ENCODE peak calls at places on chromosome 17, in nine cellular contexts. L, W, R, U, X, E, Y, S and B are unnamed samples.

GRCh38 chr17:73644145-73645049 is at the start of gene SDK2:
- DNase-seq in R (no peak), W (no peak), Y (peak), L (peak), U (peak), E (peak), X (peak), S (no peak), B (no peak)

GRCh38 chr17:17822189-17822978 is 14.4 kb downstream of the SREBF1 start:
- DNase-seq in S (peak), W (no peak), Y (no peak), E (no peak), L (no peak), R (peak), U (no peak), X (peak), B (no peak)

GRCh38 chr17:63993368-63993990 is 4.7 kb upstream of the PRR29 start:
- DNase-seq in R (no peak), E (no peak), S (no peak), L (peak), Y (no peak), X (no peak), U (no peak), W (no peak), B (no peak)

GRCh38 chr17:4648741-4649140 is 7.3 kb upstream of the ALOX15 start:
- DNase-seq in E (no peak), X (no peak), Y (no peak), U (peak), L (no peak), R (peak), W (no peak), S (no peak), B (no peak)

GRCh38 chr17:40499551-40500189 is 1.8 kb downstream of the TNS4 start:
- DNase-seq in U (peak), E (no peak), L (no peak), R (peak), W (no peak), S (peak), Y (no peak), X (peak), B (no peak)

GRCh38 chr17:64024215-64024654 is 3.8 kb upstream of the ICAM2 start:
- DNase-seq in R (no peak), U (no peak), Y (no peak), X (no peak), L (no peak), W (no peak), S (no peak), E (no peak), B (no peak)

GRCh38 chr17:68036304-68037147 is 991 bp downstream of the KPNA2 start:
- DNase-seq in X (no peak), S (no peak), Y (no peak), R (no peak), W (no peak), U (no peak), L (no peak), E (no peak), B (no peak)

GRCh38 chr17:15468142-15468541 is 721 bp upstream of the CDRT4 start:
- DNase-seq in Y (no peak), W (no peak), R (no peak), L (no peak), S (no peak), U (no peak), E (no peak), X (peak), B (no peak)

GRCh38 chr17:83179378-83179777 is 100.0 kb downstream of the METRNL start:
- DNase-seq in Y (no peak), S (no peak), L (no peak), E (no peak), R (no peak), W (no peak), U (no peak), X (no peak), B (no peak)

GRCh38 chr17:82272495-82273326 is 789 bp downstream of the CSNK1D start:
- DNase-seq in S (no peak), U (no peak), X (peak), W (peak), L (peak), R (no peak), E (peak), Y (peak), B (peak)

GRCh38 chr17:9336817-9337216 is 238.8 kb downstream of the STX8 start:
- DNase-seq in S (no peak), R (no peak), Y (no peak), W (no peak), E (no peak), L (no peak), U (no peak), X (no peak), B (peak)

GRCh38 chr17:9020824-9021157 is 519 bp upstream of the NTN1 start:
- DNase-seq in W (no peak), L (no peak), Y (no peak), E (no peak), X (no peak), R (no peak), S (no peak), U (no peak), B (no peak)

GRCh38 chr17:79033741-79034501 is 10.0 kb downstream of the C1QTNF1 start:
- DNase-seq in R (peak), S (no peak), U (peak), W (no peak), E (no peak), Y (no peak), L (no peak), X (peak), B (no peak)

GRCh38 chr17:68101992-68102758 is 66.6 kb downstream of the KPNA2 start:
- DNase-seq in U (no peak), L (peak), X (peak), R (peak), S (no peak), Y (peak), W (no peak), E (peak), B (peak)

GRCh38 chr17:50918933-50919296 is 52.8 kb upstream of the TOB1 start:
- DNase-seq in U (no peak), W (no peak), E (peak), L (peak), R (peak), X (peak), Y (no peak), S (no peak), B (peak)

GRCh38 chr17:15249487-15249886 is 15.6 kb downstream of the PMP22 start:
- DNase-seq in R (no peak), E (no peak), U (no peak), L (no peak), W (no peak), S (no peak), X (no peak), Y (no peak), B (no peak)

GRCh38 chr17:81164464-81165245 is 652 bp upstream of the PVALEF start:
- DNase-seq in W (no peak), R (peak), L (no peak), E (no peak), X (no peak), Y (no peak), S (no peak), U (peak), B (no peak)

GRCh38 chr17:58325976-58326468 is 2.6 kb downstream of the TSPOAP1 start:
- DNase-seq in X (no peak), R (no peak), L (no peak), U (no peak), S (no peak), Y (no peak), W (no peak), E (peak), B (no peak)

GRCh38 chr17:62818491-62818890 is 10.4 kb upstream of the MARCHF10 start:
- DNase-seq in U (no peak), S (no peak), E (no peak), X (no peak), L (no peak), Y (no peak), W (no peak), R (no peak), B (no peak)